ENCODE peak calls at places on chromosomes 2 and 18, in five cellular contexts. One of them, this sample, is unnamed.

GRCh38 chr2:195515551-195515950 is 141.5 kb upstream of the SLC39A10 start:
- DNase-seq in CD8-positive, alpha-beta T cell: no peak
- DNase-seq in GM12865: no peak
- DNase-seq in GM13976: no peak
- DNase-seq in BE2C: no peak
- DNase-seq in this sample: no peak

GRCh38 chr18:41396211-41396610 is 558.8 kb upstream of the PIK3C3 start:
- DNase-seq in CD8-positive, alpha-beta T cell: no peak
- DNase-seq in GM13976: no peak
- DNase-seq in GM12865: no peak
- DNase-seq in BE2C: no peak
- DNase-seq in this sample: no peak

GRCh38 chr18:62447652-62448051 is 75.2 kb upstream of the ZCCHC2 start:
- DNase-seq in BE2C: no peak
- DNase-seq in CD8-positive, alpha-beta T cell: no peak
- DNase-seq in GM12865: no peak
- DNase-seq in GM13976: no peak
- DNase-seq in this sample: no peak

GRCh38 chr2:237726401-237726830 is 72.2 kb upstream of the RBM44 start:
- DNase-seq in GM13976: no peak
- DNase-seq in BE2C: peak
- DNase-seq in GM12865: no peak
- DNase-seq in CD8-positive, alpha-beta T cell: no peak
- DNase-seq in this sample: no peak

GRCh38 chr2:220664272-220665107 is 907.6 kb downstream of the EPHA4 start:
- DNase-seq in BE2C: no peak
- DNase-seq in GM13976: no peak
- DNase-seq in CD8-positive, alpha-beta T cell: no peak
- DNase-seq in GM12865: no peak
- DNase-seq in this sample: no peak

GRCh38 chr2:118686364-118686763 is 161.1 kb downstream of the EN1 start:
- DNase-seq in CD8-positive, alpha-beta T cell: no peak
- DNase-seq in GM13976: no peak
- DNase-seq in GM12865: no peak
- DNase-seq in BE2C: no peak
- DNase-seq in this sample: no peak

GRCh38 chr2:164606557-164606956 is 14.7 kb downstream of the GRB14 start:
- DNase-seq in GM12865: no peak
- DNase-seq in CD8-positive, alpha-beta T cell: no peak
- DNase-seq in BE2C: no peak
- DNase-seq in GM13976: no peak
- DNase-seq in this sample: no peak

GRCh38 chr2:67445652-67446268 is 48.6 kb downstream of the ETAA1 start:
- DNase-seq in GM12865: no peak
- DNase-seq in GM13976: no peak
- DNase-seq in CD8-positive, alpha-beta T cell: no peak
- DNase-seq in BE2C: no peak
- DNase-seq in this sample: no peak

GRCh38 chr2:173568054-173568453 is 213.4 kb downstream of the CDCA7 start:
- DNase-seq in CD8-positive, alpha-beta T cell: no peak
- DNase-seq in GM12865: peak
- DNase-seq in BE2C: peak
- DNase-seq in GM13976: no peak
- DNase-seq in this sample: no peak

GRCh38 chr2:106104332-106105062 is 89.6 kb downstream of the UXS1 start:
- DNase-seq in BE2C: peak
- DNase-seq in GM12865: peak
- DNase-seq in CD8-positive, alpha-beta T cell: peak
- DNase-seq in GM13976: peak
- DNase-seq in this sample: peak

GRCh38 chr2:127672341-127673303 is 2.7 kb downstream of the LIMS2 start:
- DNase-seq in GM13976: no peak
- DNase-seq in BE2C: no peak
- DNase-seq in CD8-positive, alpha-beta T cell: no peak
- DNase-seq in GM12865: no peak
- DNase-seq in this sample: no peak

GRCh38 chr18:45423664-45424063 is 191.6 kb upstream of the SLC14A2 start:
- DNase-seq in BE2C: no peak
- DNase-seq in CD8-positive, alpha-beta T cell: no peak
- DNase-seq in GM13976: no peak
- DNase-seq in GM12865: no peak
- DNase-seq in this sample: no peak

GRCh38 chr18:51149605-51150429 is 47.7 kb downstream of the MEX3C start:
- DNase-seq in GM12865: no peak
- DNase-seq in CD8-positive, alpha-beta T cell: no peak
- DNase-seq in GM13976: no peak
- DNase-seq in BE2C: no peak
- DNase-seq in this sample: no peak

GRCh38 chr2:23595601-23596251 is 210.7 kb downstream of the KLHL29 start:
- DNase-seq in GM12865: no peak
- DNase-seq in GM13976: no peak
- DNase-seq in CD8-positive, alpha-beta T cell: no peak
- DNase-seq in BE2C: peak
- DNase-seq in this sample: no peak

GRCh38 chr2:176111891-176112374 is 4.6 kb upstream of the HOXD10 start:
- DNase-seq in GM12865: no peak
- DNase-seq in GM13976: no peak
- DNase-seq in BE2C: no peak
- DNase-seq in CD8-positive, alpha-beta T cell: no peak
- DNase-seq in this sample: no peak

DNA sequence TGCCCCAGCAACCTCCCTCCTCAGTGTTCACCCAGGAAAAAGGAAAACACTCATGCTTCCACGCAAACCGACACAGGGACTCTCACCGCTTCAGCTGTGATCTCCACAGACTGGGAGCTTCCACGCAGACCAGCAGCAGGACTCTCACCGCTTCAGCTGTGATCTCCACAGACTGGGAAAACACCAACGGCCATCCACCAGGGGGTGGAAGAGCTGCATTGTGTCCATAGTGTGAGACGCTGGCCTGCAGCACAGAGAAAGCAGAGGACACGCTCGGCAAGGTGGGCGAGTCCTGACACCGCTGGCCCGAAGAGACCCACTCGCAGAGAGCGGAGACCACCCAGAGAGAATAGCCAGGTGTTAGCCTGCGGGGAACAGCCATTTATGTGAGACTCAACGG is 42.5 kb upstream of the NFATC1 start:
- DNase-seq in CD8-positive, alpha-beta T cell: no peak
- DNase-seq in GM13976: no peak
- DNase-seq in GM12865: no peak
- DNase-seq in BE2C: no peak
- DNase-seq in this sample: no peak
- TF ChIP-seq CTCF in CD8-positive, alpha-beta T cell: no peak
- TF ChIP-seq CTCF in GM13976: no peak
- TF ChIP-seq CTCF in GM12865: no peak
- TF ChIP-seq CTCF in BE2C: peak
- TF ChIP-seq CTCF in this sample: peak

GRCh38 chr2:39121523-39122063 is 742 bp upstream of the SOS1 start:
- DNase-seq in BE2C: no peak
- DNase-seq in GM12865: no peak
- DNase-seq in CD8-positive, alpha-beta T cell: no peak
- DNase-seq in GM13976: no peak
- DNase-seq in this sample: no peak

GRCh38 chr2:39118786-39119499 is 1.9 kb downstream of the SOS1 start:
- DNase-seq in GM12865: peak
- DNase-seq in GM13976: no peak
- DNase-seq in BE2C: no peak
- DNase-seq in CD8-positive, alpha-beta T cell: no peak
- DNase-seq in this sample: no peak

GRCh38 chr2:39120521-39120770 is 405 bp downstream of the SOS1 start:
- DNase-seq in GM13976: no peak
- DNase-seq in GM12865: no peak
- DNase-seq in CD8-positive, alpha-beta T cell: no peak
- DNase-seq in BE2C: no peak
- DNase-seq in this sample: no peak

GRCh38 chr2:39120771-39121522 is at the start of gene SOS1:
- DNase-seq in CD8-positive, alpha-beta T cell: peak
- DNase-seq in GM12865: peak
- DNase-seq in BE2C: peak
- DNase-seq in GM13976: peak
- DNase-seq in this sample: peak

DNA sequence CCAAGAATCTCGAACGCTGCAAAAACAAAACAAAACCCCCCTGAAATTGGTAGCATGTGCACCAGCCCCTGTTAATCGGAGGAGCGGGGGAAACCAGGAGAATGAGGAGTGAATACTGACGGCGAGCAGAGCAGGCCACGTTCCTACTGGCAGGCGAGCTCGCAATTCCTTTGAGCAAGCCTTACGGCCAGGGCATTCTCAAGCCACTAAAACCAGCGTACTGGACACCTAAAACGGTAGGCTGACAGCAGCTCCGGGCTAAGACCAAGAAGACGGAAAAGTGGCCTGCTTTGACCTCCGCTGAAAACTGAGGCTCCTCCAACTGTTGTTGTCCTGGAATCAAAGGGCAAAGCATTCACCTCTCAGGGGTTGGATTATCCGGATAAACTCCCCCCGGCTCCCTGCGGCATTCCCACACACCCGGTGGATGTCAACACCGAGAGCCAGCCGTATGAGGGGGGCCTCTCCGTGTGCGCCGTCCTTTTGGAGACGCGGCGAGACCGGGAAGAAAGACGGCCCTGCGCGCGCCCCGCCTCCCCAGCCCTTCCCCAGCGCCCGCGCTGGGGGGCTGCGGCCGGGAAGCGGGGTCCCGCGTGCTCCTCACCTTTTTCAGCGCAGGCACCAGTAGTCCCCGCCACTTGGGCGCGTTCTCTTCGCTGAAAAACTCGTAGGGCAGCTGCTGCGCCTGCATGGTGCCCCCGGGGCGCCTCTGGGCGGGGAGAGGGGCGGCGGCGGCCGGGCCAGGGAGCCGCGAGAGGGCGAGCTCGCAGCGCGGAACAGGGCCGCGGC is 925 bp downstream of the SOS1 start:
- DNase-seq in GM12865: peak
- DNase-seq in BE2C: peak
- DNase-seq in GM13976: peak
- DNase-seq in CD8-positive, alpha-beta T cell: peak
- DNase-seq in this sample: no peak
- TF ChIP-seq CTCF in GM12865: peak
- TF ChIP-seq CTCF in BE2C: peak
- TF ChIP-seq CTCF in GM13976: peak
- TF ChIP-seq CTCF in CD8-positive, alpha-beta T cell: no peak
- TF ChIP-seq CTCF in this sample: peak

GRCh38 chr2:60439219-60439974 is 114.1 kb downstream of the BCL11A start:
- DNase-seq in GM12865: peak
- DNase-seq in CD8-positive, alpha-beta T cell: no peak
- DNase-seq in BE2C: peak
- DNase-seq in GM13976: peak
- DNase-seq in this sample: peak
- TF ChIP-seq CTCF in GM12865: peak
- TF ChIP-seq CTCF in CD8-positive, alpha-beta T cell: no peak
- TF ChIP-seq CTCF in BE2C: peak
- TF ChIP-seq CTCF in GM13976: peak
- TF ChIP-seq CTCF in this sample: peak

GRCh38 chr2:202101049-202101579 is 28.1 kb downstream of the KIAA2012 start:
- DNase-seq in BE2C: no peak
- DNase-seq in GM12865: no peak
- DNase-seq in CD8-positive, alpha-beta T cell: no peak
- DNase-seq in GM13976: no peak
- DNase-seq in this sample: no peak
- TF ChIP-seq CTCF in BE2C: no peak
- TF ChIP-seq CTCF in GM12865: no peak
- TF ChIP-seq CTCF in CD8-positive, alpha-beta T cell: no peak
- TF ChIP-seq CTCF in GM13976: no peak
- TF ChIP-seq CTCF in this sample: no peak